ENCODE peak calls at places on chromosomes 5 and 9, in four cellular contexts. M is gastrocnemius medialis, C is fibroblast of lung, R is GM12878. S is an unnamed sample.

GRCh38 chr5:44048268-44048984 is 340.8 kb downstream of the FGF10 start:
- DNase-seq in M (no peak), C (peak; percentile 37), R (no peak), S (no peak)

GRCh38 chr9:114501786-114502682 is 3.2 kb downstream of the WHRN start:
- DNase-seq in M (no peak), C (peak; percentile 60), R (no peak), S (no peak)

GRCh38 chr9:130023147-130023787 is 19.7 kb downstream of the FNBP1 start:
- DNase-seq in M (peak; percentile 36), C (no peak), R (peak; percentile 88), S (no peak)

GRCh38 chr9:70053864-70054263 is 10.2 kb downstream of the MAMDC2 start:
- DNase-seq in M (no peak), C (no peak), R (no peak), S (no peak)

GRCh38 chr5:55324815-55325418 is 17.1 kb downstream of the MTREX start:
- DNase-seq in M (no peak), C (peak; percentile 74), R (no peak), S (no peak)

GRCh38 chr5:160054831-160055230 is 45.9 kb downstream of the TTC1 start:
- DNase-seq in M (no peak), C (no peak), R (no peak), S (no peak)

GRCh38 chr5:173318881-173319609 is 9.2 kb downstream of the STC2 start:
- DNase-seq in M (no peak), C (no peak), R (no peak), S (no peak)

GRCh38 chr5:71836084-71836483 is 117.0 kb downstream of the CARTPT start:
- DNase-seq in M (no peak), C (peak; percentile 12), R (no peak), S (no peak)

GRCh38 chr5:141514330-141515111 is 25.6 kb downstream of the PCDHGC5 start:
- DNase-seq in M (peak; percentile 74), C (no peak), R (no peak), S (no peak)

GRCh38 chr5:172641359-172642045 is 439 bp downstream of the NEURL1B start:
- DNase-seq in M (no peak), C (no peak), R (no peak), S (peak; percentile 49)

GRCh38 chr5:43947870-43948269 is 344.9 kb downstream of the NNT start:
- DNase-seq in M (no peak), C (peak; percentile 93), R (no peak), S (no peak)

DNA sequence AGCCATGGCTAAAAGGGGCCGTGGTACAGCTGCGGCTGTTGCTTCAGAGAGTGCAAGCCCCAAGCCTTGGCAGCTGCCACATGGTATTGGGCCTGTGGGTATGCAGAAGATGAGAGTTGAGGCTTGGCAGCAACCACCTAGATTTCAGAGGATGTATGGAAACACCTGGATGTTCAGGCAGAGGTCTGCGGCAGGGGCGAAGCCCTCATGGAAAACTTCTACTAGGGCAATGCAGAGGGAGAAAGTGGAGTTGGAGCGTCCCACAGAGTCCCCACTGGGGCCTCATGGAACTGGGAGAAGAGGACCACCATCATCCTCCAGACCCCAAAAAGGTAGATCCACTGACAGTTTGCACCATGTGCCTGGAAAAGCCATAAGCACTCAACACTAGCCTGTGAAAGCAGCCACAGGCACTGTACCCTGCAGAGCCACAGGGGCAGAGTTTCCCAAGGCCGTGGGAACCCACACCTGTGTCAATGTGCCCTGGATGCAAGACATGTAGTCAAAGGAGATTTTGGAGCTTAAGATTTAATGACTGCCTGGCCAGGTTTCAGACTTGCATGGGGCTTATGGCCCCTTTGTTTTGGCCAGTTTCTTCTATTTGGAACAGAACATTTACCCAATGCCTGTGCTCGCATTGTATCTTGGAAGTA is 65.9 kb downstream of the DMXL1 start:
- DNase-seq in M (no peak), C (no peak), R (no peak), S (no peak)
- H3K4me3 ChIP-seq in M (no peak overlapping the region), C (no peak overlapping the region), R (no peak overlapping the region), S (no peak overlapping the region)

DNA sequence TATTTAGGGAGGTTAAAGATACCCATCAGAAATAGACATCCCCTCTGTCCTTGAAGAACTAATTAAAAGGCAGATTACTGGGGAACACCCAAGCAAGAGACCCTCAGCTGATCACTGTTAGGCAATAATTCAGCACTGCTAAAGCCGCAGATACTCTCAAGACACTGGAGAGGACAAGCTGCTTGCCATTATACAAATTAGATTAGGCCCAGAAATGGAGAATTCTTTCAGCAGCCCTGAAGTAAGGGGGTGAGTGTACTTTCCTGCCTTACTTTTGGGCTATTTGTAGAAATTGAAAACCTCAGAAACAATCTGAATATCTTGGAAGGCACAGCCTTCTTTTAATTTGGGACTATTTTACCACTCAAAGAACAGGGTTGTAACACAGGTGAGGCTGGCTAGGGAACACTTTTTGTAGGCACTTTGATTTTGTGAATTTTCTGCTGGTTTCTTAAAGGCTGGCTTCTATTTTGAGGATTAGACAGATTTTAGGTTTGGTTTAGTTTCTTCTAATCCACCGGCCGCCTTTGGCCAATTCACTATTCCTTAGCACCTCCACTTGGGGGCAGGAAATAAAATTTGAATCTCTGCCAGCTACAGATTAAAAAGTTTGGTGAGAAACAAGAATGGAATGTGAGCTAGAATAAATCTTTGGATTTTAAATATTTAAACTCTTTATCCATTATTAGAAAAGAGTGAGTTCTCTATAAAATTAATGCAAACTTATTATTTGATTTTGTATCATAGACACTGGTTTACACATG is 106.0 kb downstream of the SMARCA2 start:
- DNase-seq in M (no peak), C (peak; percentile 61), R (no peak), S (no peak)
- TF ChIP-seq CTCF in M (no peak), C (no peak), R (no peak), S (peak; percentile 22)

GRCh38 chr5:80959768-80960442 is at the start of gene RASGRF2:
- DNase-seq in M (no peak), C (peak; percentile 54), R (no peak), S (peak; percentile 31)

GRCh38 chr5:80960531-80961375 is 590 bp downstream of the RASGRF2 start:
- DNase-seq in M (no peak), C (peak; percentile 47), R (no peak), S (peak; percentile 29)

GRCh38 chr5:80962630-80963520 is 2.7 kb downstream of the RASGRF2 start:
- DNase-seq in M (no peak), C (peak; percentile 19), R (no peak), S (no peak)

GRCh38 chr5:80963521-80963895 is 3.3 kb downstream of the RASGRF2 start:
- DNase-seq in M (no peak), C (no peak), R (no peak), S (no peak)

DNA sequence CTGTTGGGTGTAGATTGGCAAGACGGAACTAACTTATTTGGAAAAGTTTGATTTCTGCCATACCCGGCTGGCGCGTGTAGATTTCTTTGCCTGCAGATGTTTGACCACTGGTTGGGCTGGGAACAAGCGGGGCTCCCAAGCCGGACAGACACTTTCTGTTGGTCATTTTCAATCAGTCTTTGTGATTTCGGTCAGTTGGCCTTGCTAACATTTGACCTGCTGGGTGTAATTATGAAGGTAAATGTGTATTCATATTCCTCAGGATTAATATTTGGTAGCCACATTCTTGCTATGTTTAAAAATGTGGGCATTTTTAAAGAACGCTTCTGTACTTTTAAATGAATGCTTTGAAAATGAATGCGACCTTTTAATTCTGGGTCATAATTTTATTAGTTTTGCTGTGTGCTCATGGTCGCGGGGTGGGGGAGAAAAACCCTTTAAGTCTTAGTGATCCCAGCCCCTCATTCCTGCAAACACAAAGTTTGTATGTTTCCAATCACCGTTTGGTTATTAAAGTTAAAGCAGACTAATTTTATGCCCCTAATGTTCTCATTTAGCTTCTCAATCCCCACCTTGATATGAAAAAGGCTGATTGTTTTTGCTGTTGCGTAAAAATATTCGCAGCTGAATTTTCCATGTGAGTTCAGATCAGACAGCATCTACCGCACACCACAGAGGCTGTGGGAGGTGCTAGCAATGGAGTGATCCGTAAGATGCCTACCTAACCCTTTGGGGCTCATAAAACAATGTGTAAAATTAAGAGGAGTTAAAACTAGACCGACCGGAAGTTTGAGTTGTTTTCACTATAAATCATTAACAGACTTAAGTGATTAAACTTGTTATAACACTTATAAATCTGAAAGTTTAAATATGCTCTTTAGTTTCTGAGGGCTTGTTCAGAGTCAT is 1.5 kb downstream of the RASGRF2 start:
- DNase-seq in M (no peak), C (peak; percentile 47), R (no peak), S (no peak)
- H3K27ac ChIP-seq in M (peak overlapping the region; percentile 56), C (peak overlapping the region; percentile 50), R (no peak overlapping the region), S (peak overlapping the region; percentile 87)

DNA sequence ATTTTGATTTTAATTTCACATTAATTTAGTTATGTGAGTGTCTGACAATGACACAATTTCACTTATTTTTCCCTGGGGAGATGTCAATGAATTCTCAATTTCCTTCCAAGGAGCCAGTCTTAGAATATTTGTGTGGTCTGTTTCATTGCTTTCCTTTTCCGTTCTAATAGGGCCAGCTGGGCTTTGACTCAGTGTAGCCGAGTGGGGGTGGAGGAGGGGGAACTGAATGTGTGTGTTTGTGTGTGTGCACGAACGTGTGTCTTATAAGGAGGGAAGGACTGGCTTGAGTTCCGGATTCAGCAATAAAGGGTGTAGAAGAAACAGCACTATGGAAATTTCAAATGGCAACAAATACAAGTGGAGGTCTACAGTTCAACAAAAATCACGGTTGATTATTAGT is 100.1 kb downstream of the BASP1 start:
- DNase-seq in M (no peak), C (no peak), R (peak; percentile 25), S (no peak)
- H3K4me3 ChIP-seq in M (no peak overlapping the region), C (no peak overlapping the region), R (peak overlapping the region; percentile 42), S (no peak overlapping the region)

GRCh38 chr5:149466457-149466972 is 84.7 kb downstream of the CSNK1A1 start:
- DNase-seq in M (peak; percentile 70), C (peak; percentile 61), R (no peak), S (no peak)
- TF ChIP-seq CTCF in M (no peak), C (no peak), R (no peak), S (no peak)

GRCh38 chr5:57166250-57166649 is 7.6 kb upstream of the GPBP1 start:
- DNase-seq in M (no peak), C (no peak), R (no peak), S (no peak)
- H3K27ac ChIP-seq in M (no peak overlapping the region), C (no peak overlapping the region), R (no peak overlapping the region), S (no peak overlapping the region)

DNA sequence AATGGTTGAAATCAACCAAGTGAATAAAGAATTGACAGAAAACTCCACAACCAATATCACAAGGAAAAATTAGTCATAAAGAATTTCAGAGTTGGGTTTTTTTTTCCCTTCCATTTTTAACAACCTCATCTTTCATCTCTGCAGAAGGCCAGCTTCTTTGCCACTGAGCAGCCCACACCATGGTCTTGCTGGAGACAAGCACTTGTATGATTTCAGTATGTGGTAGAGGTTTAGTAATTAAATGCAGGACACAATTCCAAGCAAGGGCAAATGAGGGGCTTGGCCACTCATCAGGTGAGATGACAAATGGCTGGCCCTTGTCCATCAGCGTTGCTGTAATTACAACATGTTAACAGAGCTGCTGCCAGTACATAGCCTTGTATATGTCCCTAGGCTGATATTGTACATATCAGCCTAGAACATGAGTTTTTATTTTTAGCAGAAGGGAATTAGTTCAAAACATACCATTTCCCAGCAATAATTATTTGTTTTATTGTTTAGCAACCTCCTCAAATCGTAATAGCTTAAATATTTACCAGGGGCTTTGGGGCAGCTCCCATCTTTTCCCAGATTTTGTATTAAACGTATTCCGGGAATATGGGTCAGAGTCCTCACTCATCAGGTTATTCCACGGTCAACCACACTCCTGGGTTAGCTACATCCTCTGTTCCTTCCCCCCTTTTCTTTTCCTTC is 5.0 kb upstream of the C9 start:
- DNase-seq in M (no peak), C (no peak), R (no peak), S (no peak)
- H3K4me3 ChIP-seq in M (no peak overlapping the region), C (no peak overlapping the region), R (no peak overlapping the region), S (no peak overlapping the region)